ENCODE peak calls at places on chromosome 19, in six cellular contexts. One of them, this sample, is unnamed.

GRCh38 chr19:34578173-34578572 is 96.6 kb downstream of the WTIP start:
- DNase-seq in upper lobe of right lung: no peak
- DNase-seq in OCI-LY7: no peak
- DNase-seq in neuronal stem cell: no peak
- DNase-seq in mesenteric fat pad: no peak
- DNase-seq in transverse colon: no peak
- DNase-seq in this sample: no peak

GRCh38 chr19:35903550-35904179 is 1.3 kb downstream of the HCST start:
- DNase-seq in neuronal stem cell: no peak
- DNase-seq in OCI-LY7: peak
- DNase-seq in transverse colon: peak
- DNase-seq in mesenteric fat pad: peak
- DNase-seq in upper lobe of right lung: peak
- DNase-seq in this sample: peak

GRCh38 chr19:40265055-40265762 is 19.9 kb downstream of the AKT2 start:
- DNase-seq in OCI-LY7: no peak
- DNase-seq in transverse colon: no peak
- DNase-seq in neuronal stem cell: no peak
- DNase-seq in mesenteric fat pad: no peak
- DNase-seq in upper lobe of right lung: no peak
- DNase-seq in this sample: no peak

GRCh38 chr19:31002852-31003251 is 346.4 kb downstream of the TSHZ3 start:
- DNase-seq in transverse colon: no peak
- DNase-seq in OCI-LY7: no peak
- DNase-seq in upper lobe of right lung: no peak
- DNase-seq in neuronal stem cell: no peak
- DNase-seq in mesenteric fat pad: no peak
- DNase-seq in this sample: no peak

GRCh38 chr19:13526552-13526951 is 20.3 kb upstream of the CACNA1A start:
- DNase-seq in transverse colon: no peak
- DNase-seq in upper lobe of right lung: no peak
- DNase-seq in mesenteric fat pad: no peak
- DNase-seq in OCI-LY7: peak
- DNase-seq in neuronal stem cell: no peak
- DNase-seq in this sample: peak

GRCh38 chr19:6014551-6015135 is 36.7 kb upstream of the RANBP3 start:
- DNase-seq in upper lobe of right lung: peak
- DNase-seq in mesenteric fat pad: no peak
- DNase-seq in neuronal stem cell: no peak
- DNase-seq in OCI-LY7: no peak
- DNase-seq in transverse colon: no peak
- DNase-seq in this sample: no peak

GRCh38 chr19:8161135-8161646 is 11.8 kb upstream of the FBN3 start:
- DNase-seq in upper lobe of right lung: no peak
- DNase-seq in transverse colon: no peak
- DNase-seq in mesenteric fat pad: no peak
- DNase-seq in neuronal stem cell: no peak
- DNase-seq in OCI-LY7: peak
- DNase-seq in this sample: peak

GRCh38 chr19:49210901-49211451 is 53.4 kb downstream of the TRPM4 start:
- DNase-seq in mesenteric fat pad: no peak
- DNase-seq in transverse colon: no peak
- DNase-seq in neuronal stem cell: no peak
- DNase-seq in upper lobe of right lung: no peak
- DNase-seq in OCI-LY7: no peak
- DNase-seq in this sample: no peak

GRCh38 chr19:8206147-8207087 is 2.8 kb upstream of the CERS4 start:
- DNase-seq in upper lobe of right lung: no peak
- DNase-seq in OCI-LY7: no peak
- DNase-seq in neuronal stem cell: no peak
- DNase-seq in mesenteric fat pad: no peak
- DNase-seq in transverse colon: no peak
- DNase-seq in this sample: no peak

GRCh38 chr19:40217027-40217810 is 965 bp downstream of the TTC9B start:
- DNase-seq in OCI-LY7: peak
- DNase-seq in neuronal stem cell: no peak
- DNase-seq in transverse colon: peak
- DNase-seq in mesenteric fat pad: no peak
- DNase-seq in upper lobe of right lung: peak
- DNase-seq in this sample: no peak

GRCh38 chr19:2413629-2414028 is 13.8 kb downstream of the TIMM13 start:
- DNase-seq in transverse colon: no peak
- DNase-seq in neuronal stem cell: no peak
- DNase-seq in mesenteric fat pad: no peak
- DNase-seq in upper lobe of right lung: no peak
- DNase-seq in OCI-LY7: no peak
- DNase-seq in this sample: no peak

GRCh38 chr19:53908106-53908932 is 759 bp upstream of the CACNG7 start:
- DNase-seq in upper lobe of right lung: no peak
- DNase-seq in neuronal stem cell: peak
- DNase-seq in mesenteric fat pad: no peak
- DNase-seq in transverse colon: no peak
- DNase-seq in OCI-LY7: peak
- DNase-seq in this sample: peak

GRCh38 chr19:11555246-11555645 is 3.8 kb downstream of the ELOF1 start:
- DNase-seq in upper lobe of right lung: no peak
- DNase-seq in OCI-LY7: no peak
- DNase-seq in mesenteric fat pad: no peak
- DNase-seq in transverse colon: no peak
- DNase-seq in neuronal stem cell: no peak
- DNase-seq in this sample: no peak

GRCh38 chr19:51439021-51439465 is 19.2 kb downstream of the SIGLEC8 start:
- DNase-seq in neuronal stem cell: no peak
- DNase-seq in OCI-LY7: peak
- DNase-seq in transverse colon: no peak
- DNase-seq in mesenteric fat pad: peak
- DNase-seq in upper lobe of right lung: peak
- DNase-seq in this sample: peak

GRCh38 chr19:4007836-4008539 is 452 bp downstream of the PIAS4 start:
- DNase-seq in transverse colon: peak
- DNase-seq in mesenteric fat pad: no peak
- DNase-seq in neuronal stem cell: peak
- DNase-seq in OCI-LY7: peak
- DNase-seq in upper lobe of right lung: peak
- DNase-seq in this sample: peak

GRCh38 chr19:41530761-41531301 is 45.1 kb upstream of the CEACAM21 start:
- DNase-seq in transverse colon: no peak
- DNase-seq in OCI-LY7: no peak
- DNase-seq in upper lobe of right lung: no peak
- DNase-seq in neuronal stem cell: no peak
- DNase-seq in mesenteric fat pad: no peak
- DNase-seq in this sample: peak

GRCh38 chr19:14023404-14024235 is 4.3 kb upstream of the RLN3 start:
- DNase-seq in neuronal stem cell: no peak
- DNase-seq in upper lobe of right lung: peak
- DNase-seq in transverse colon: peak
- DNase-seq in mesenteric fat pad: no peak
- DNase-seq in OCI-LY7: no peak
- DNase-seq in this sample: peak

GRCh38 chr19:50932018-50932689 is 20.7 kb downstream of the KLK5 start:
- DNase-seq in mesenteric fat pad: no peak
- DNase-seq in transverse colon: no peak
- DNase-seq in neuronal stem cell: no peak
- DNase-seq in upper lobe of right lung: no peak
- DNase-seq in OCI-LY7: no peak
- DNase-seq in this sample: no peak

GRCh38 chr19:49637865-49638350 is 2.0 kb downstream of the RRAS start:
- DNase-seq in transverse colon: peak
- DNase-seq in upper lobe of right lung: peak
- DNase-seq in OCI-LY7: no peak
- DNase-seq in neuronal stem cell: no peak
- DNase-seq in mesenteric fat pad: peak
- DNase-seq in this sample: peak

GRCh38 chr19:45164577-45165335 is 4.0 kb upstream of the NKPD1 start:
- DNase-seq in OCI-LY7: peak
- DNase-seq in transverse colon: peak
- DNase-seq in neuronal stem cell: no peak
- DNase-seq in mesenteric fat pad: no peak
- DNase-seq in upper lobe of right lung: peak
- DNase-seq in this sample: peak

GRCh38 chr19:21751379-21751778 is 16.0 kb downstream of the ZNF100 start:
- DNase-seq in neuronal stem cell: no peak
- DNase-seq in upper lobe of right lung: no peak
- DNase-seq in OCI-LY7: no peak
- DNase-seq in transverse colon: no peak
- DNase-seq in mesenteric fat pad: no peak
- DNase-seq in this sample: no peak

GRCh38 chr19:13119654-13120053 is 1.6 kb downstream of the NACC1 start:
- DNase-seq in upper lobe of right lung: no peak
- DNase-seq in OCI-LY7: no peak
- DNase-seq in mesenteric fat pad: no peak
- DNase-seq in neuronal stem cell: no peak
- DNase-seq in transverse colon: no peak
- DNase-seq in this sample: no peak

GRCh38 chr19:1019980-1020867 is 699 bp downstream of the TMEM259 start:
- DNase-seq in mesenteric fat pad: no peak
- DNase-seq in upper lobe of right lung: no peak
- DNase-seq in neuronal stem cell: no peak
- DNase-seq in OCI-LY7: peak
- DNase-seq in transverse colon: no peak
- DNase-seq in this sample: no peak

GRCh38 chr19:49114630-49115363 is 627 bp downstream of the LIN7B start:
- DNase-seq in mesenteric fat pad: no peak
- DNase-seq in transverse colon: peak
- DNase-seq in OCI-LY7: peak
- DNase-seq in neuronal stem cell: peak
- DNase-seq in upper lobe of right lung: peak
- DNase-seq in this sample: no peak

GRCh38 chr19:35793381-35794165 is 18.2 kb downstream of the ARHGAP33 start:
- DNase-seq in mesenteric fat pad: no peak
- DNase-seq in neuronal stem cell: no peak
- DNase-seq in upper lobe of right lung: no peak
- DNase-seq in OCI-LY7: no peak
- DNase-seq in transverse colon: no peak
- DNase-seq in this sample: no peak

This sample was measured in OCI-M1.